ENCODE peak calls at places on chromosomes 2 and 18, in five cellular contexts. R is HCEC 1CT; G is NCI-H2081 treated with DMSO at 0.1 percent for 48 hours; Y is GM12891; W is stimulated activated CD4-positive, alpha-beta T cell treated with anti-CD3 and anti-CD28 coated beads, TNF-alpha, amount 100 ng/mL, for 4 hours. Z is an unnamed sample.

GRCh38 chr2:78431241-78431640 is 594.3 kb upstream of the REG3G start:
- DNase-seq in G (no peak), Y (no peak), W (no peak), R (no peak), Z (no peak)

GRCh38 chr2:64417624-64418023 is 36.3 kb upstream of the LGALSL start:
- DNase-seq in R (no peak), Y (no peak), G (no peak), W (no peak), Z (no peak)

GRCh38 chr18:45517181-45517741 is 98.0 kb upstream of the SLC14A2 start:
- DNase-seq in G (no peak), Y (no peak), R (no peak), W (no peak), Z (no peak)

GRCh38 chr2:133476931-133477613 is 91.2 kb downstream of the NCKAP5 start:
- DNase-seq in W (no peak), R (no peak), Y (no peak), G (no peak), Z (no peak)

GRCh38 chr2:111209045-111209514 is 88.4 kb downstream of the BCL2L11 start:
- DNase-seq in R (peak; percentile 27), Y (no peak), W (no peak), G (no peak), Z (no peak)

GRCh38 chr2:130388221-130388907 is 32.5 kb downstream of the PTPN18 start:
- DNase-seq in R (no peak), Y (no peak), W (no peak), G (no peak), Z (no peak)

GRCh38 chr2:108316194-108316880 is 27.6 kb downstream of the SULT1C2 start:
- DNase-seq in G (no peak), Y (no peak), R (no peak), W (no peak), Z (no peak)

GRCh38 chr2:18662689-18663088 is 73.3 kb upstream of the NT5C1B start:
- DNase-seq in G (no peak), W (no peak), R (no peak), Y (no peak), Z (no peak)

GRCh38 chr2:216155954-216156353 is 46.8 kb downstream of the XRCC5 start:
- DNase-seq in W (no peak), Y (no peak), G (no peak), R (no peak), Z (no peak)

GRCh38 chr18:79260510-79260909 is 135.2 kb upstream of the NFATC1 start:
- DNase-seq in G (no peak), R (no peak), W (no peak), Y (no peak), Z (no peak)

GRCh38 chr2:172999641-173000387 is 75.8 kb upstream of the MAP3K20 start:
- DNase-seq in Y (no peak), G (no peak), R (no peak), W (no peak), Z (no peak)

GRCh38 chr18:63336366-63337099 is 17.0 kb upstream of the BCL2 start:
- DNase-seq in W (no peak), R (peak; percentile 97), Y (no peak), G (no peak), Z (no peak)

GRCh38 chr2:217108575-217109027 is 248.7 kb upstream of the TNP1 start:
- DNase-seq in R (no peak), G (no peak), Y (no peak), W (no peak), Z (no peak)

GRCh38 chr2:28128281-28128950 is 237.9 kb downstream of the BABAM2 start:
- DNase-seq in Y (no peak), G (no peak), R (peak; percentile 58), W (no peak), Z (no peak)

GRCh38 chr2:224284134-224284946 is 117.6 kb downstream of the FAM124B start:
- DNase-seq in W (no peak), Y (no peak), G (no peak), R (peak; percentile 28), Z (no peak)

GRCh38 chr2:26772064-26773001 is 8.2 kb downstream of the SLC35F6 start:
- DNase-seq in R (peak; percentile 71), W (no peak), Y (no peak), G (no peak), Z (no peak)

GRCh38 chr18:13834501-13835015 is 10.6 kb downstream of the MC5R start:
- DNase-seq in W (no peak), R (no peak), G (no peak), Y (no peak), Z (no peak)

GRCh38 chr2:214482716-214483115 is 71.9 kb downstream of the VWC2L start:
- DNase-seq in G (no peak), R (no peak), W (no peak), Y (no peak), Z (peak; percentile 21)

GRCh38 chr18:36942264-36942663 is 113.3 kb downstream of the KIAA1328 start:
- DNase-seq in G (no peak), R (peak; percentile 32), W (no peak), Y (peak; percentile 14), Z (no peak)

GRCh38 chr2:168583064-168583709 is 127.1 kb downstream of the CERS6 start:
- DNase-seq in R (peak; percentile 28), Y (no peak), G (no peak), W (no peak), Z (no peak)

GRCh38 chr2:237874585-237875161 is 15.2 kb downstream of the RAMP1 start:
- DNase-seq in R (peak; percentile 70), W (no peak), G (no peak), Y (no peak), Z (no peak)

GRCh38 chr2:116980354-116980753 is 834.1 kb upstream of the DDX18 start:
- DNase-seq in R (no peak), G (peak; percentile 74), Y (no peak), W (no peak), Z (no peak)

GRCh38 chr2:180735799-180736198 is 244.6 kb upstream of the UBE2E3 start:
- DNase-seq in G (no peak), R (no peak), Y (no peak), W (no peak), Z (no peak)